ENCODE peak calls at places on chromosomes 7 and 10, in ten cellular contexts. X, E, K, I, O, P, Z, V, B and M are unnamed samples.

GRCh38 chr7:91942312-91942711 is 1.6 kb downstream of the AKAP9 start:
- DNase-seq in I (no peak), K (no peak), Z (no peak), B (no peak), V (no peak), X (no peak), E (no peak), O (no peak), P (no peak), M (no peak)

GRCh38 chr7:23018747-23019146 is 4.8 kb upstream of the HYCC1 start:
- DNase-seq in K (no peak), I (no peak), X (peak; percentile 84), P (no peak), V (no peak), O (no peak), B (no peak), Z (no peak), E (no peak), M (no peak)

GRCh38 chr10:6202098-6202683 is 541 bp upstream of the PFKFB3 start:
- DNase-seq in Z (no peak), K (no peak), O (no peak), V (no peak), B (no peak), X (no peak), P (no peak), E (no peak), I (no peak), M (peak; percentile 81)

GRCh38 chr7:44294325-44295069 is 30.9 kb downstream of the CAMK2B start:
- DNase-seq in O (no peak), E (peak; percentile 33), B (no peak), Z (no peak), P (no peak), X (no peak), I (no peak), K (no peak), V (no peak), M (peak; percentile 20)

GRCh38 chr10:12707461-12708185 is 293.9 kb downstream of the CCDC3 start:
- DNase-seq in B (no peak), E (peak; percentile 53), P (peak; percentile 25), Z (peak; percentile 73), I (no peak), O (peak; percentile 45), X (peak; percentile 99), K (no peak), V (peak; percentile 47), M (no peak)

GRCh38 chr10:119270893-119271361 is 63.6 kb downstream of the GRK5 start:
- DNase-seq in Z (peak; percentile 88), O (peak; percentile 50), V (peak; percentile 41), K (peak; percentile 28), E (no peak), P (peak; percentile 47), I (peak; percentile 41), B (no peak), X (no peak), M (peak; percentile 86)

GRCh38 chr7:48832303-48832845 is 92.0 kb upstream of the CDC14C start:
- DNase-seq in I (no peak), X (no peak), O (no peak), E (no peak), P (no peak), B (no peak), K (no peak), Z (no peak), V (no peak), M (no peak)

GRCh38 chr7:4531236-4531635 is 150.9 kb upstream of the FOXK1 start:
- DNase-seq in V (no peak), O (no peak), P (peak; percentile 21), I (no peak), E (no peak), Z (no peak), X (no peak), B (no peak), K (no peak), M (no peak)

GRCh38 chr7:27101906-27102577 is 441 bp downstream of the HOXA2 start:
- DNase-seq in E (no peak), V (no peak), K (no peak), P (no peak), O (no peak), X (no peak), I (no peak), Z (no peak), B (no peak), M (no peak)

GRCh38 chr10:12412671-12413368 is 63.5 kb downstream of the CAMK1D start:
- DNase-seq in I (no peak), E (no peak), V (no peak), O (no peak), X (no peak), K (no peak), P (no peak), B (no peak), Z (no peak), M (no peak)

GRCh38 chr10:29757551-29758297 is 123.0 kb upstream of the SVIL start:
- DNase-seq in Z (peak; percentile 72), X (peak; percentile 83), V (peak; percentile 75), P (peak; percentile 41), I (no peak), B (no peak), O (no peak), K (no peak), E (no peak), M (no peak)
- H3K27ac ChIP-seq in Z (peak overlapping the region; percentile 70), X (peak overlapping the region; percentile 66), V (peak overlapping the region; percentile 86), P (peak overlapping the region; percentile 20), I (no peak overlapping the region), B (no peak overlapping the region), O (no peak overlapping the region), K (no peak overlapping the region), E (peak overlapping the region; percentile 9), M (no peak overlapping the region)

DNA sequence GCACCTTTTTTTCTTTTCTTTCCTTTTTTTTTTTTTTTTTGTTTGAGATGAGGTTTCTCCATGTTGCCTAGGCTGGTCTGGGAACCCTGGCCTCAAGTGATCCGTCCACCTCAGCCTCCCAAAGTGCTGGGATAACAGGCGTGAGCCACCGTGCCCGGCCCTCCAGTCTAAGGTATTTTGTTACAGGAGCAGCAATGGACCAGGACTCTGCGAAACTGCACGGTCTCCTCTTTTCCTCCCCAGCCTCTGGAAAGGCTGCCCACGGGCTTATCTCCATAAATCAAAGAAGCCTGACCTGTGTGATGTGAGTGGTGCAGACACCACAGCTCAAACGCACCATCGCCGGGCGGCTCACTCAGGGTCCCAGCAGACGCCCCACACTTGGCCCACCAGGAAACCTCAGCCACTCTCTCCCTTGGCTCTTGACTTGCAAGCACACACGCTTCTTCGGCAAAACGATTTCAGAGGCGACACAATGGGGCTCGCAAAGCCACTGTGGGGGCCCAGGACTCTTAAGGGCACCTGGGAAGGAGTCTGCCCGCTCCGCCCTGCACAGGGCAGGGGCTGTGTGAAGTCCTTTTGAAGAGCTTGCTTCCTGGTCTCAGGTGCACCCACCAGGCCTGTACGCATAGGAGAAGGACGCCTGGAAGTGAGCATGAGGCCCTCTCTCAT is 20.6 kb downstream of the WDR86 start:
- DNase-seq in E (no peak), O (no peak), K (no peak), I (no peak), X (no peak), B (no peak), Z (no peak), P (no peak), V (no peak), M (peak; percentile 57)
- H3K27ac ChIP-seq in E (no peak overlapping the region), O (no peak overlapping the region), K (no peak overlapping the region), I (no peak overlapping the region), X (no peak overlapping the region), B (no peak overlapping the region), Z (no peak overlapping the region), P (no peak overlapping the region), V (no peak overlapping the region), M (no peak overlapping the region)

GRCh38 chr10:102799691-102800435 is 37.4 kb downstream of the CYP17A1 start:
- DNase-seq in O (no peak), B (no peak), E (no peak), K (no peak), I (no peak), P (no peak), V (no peak), X (peak; percentile 77), Z (no peak), M (no peak)

GRCh38 chr10:102801978-102802377 is 35.2 kb downstream of the CYP17A1 start:
- DNase-seq in X (no peak), Z (no peak), I (no peak), O (no peak), E (no peak), P (no peak), V (no peak), K (no peak), B (no peak), M (no peak)

GRCh38 chr10:102802920-102803534 is 34.2 kb downstream of the CYP17A1 start:
- DNase-seq in E (no peak), O (no peak), Z (peak; percentile 38), V (no peak), I (no peak), P (no peak), K (no peak), B (no peak), X (peak; percentile 99), M (no peak)

GRCh38 chr10:102801496-102801895 is 35.7 kb downstream of the CYP17A1 start:
- DNase-seq in K (no peak), I (no peak), V (no peak), P (no peak), X (peak; percentile 37), B (no peak), O (no peak), Z (no peak), E (no peak), M (no peak)

DNA sequence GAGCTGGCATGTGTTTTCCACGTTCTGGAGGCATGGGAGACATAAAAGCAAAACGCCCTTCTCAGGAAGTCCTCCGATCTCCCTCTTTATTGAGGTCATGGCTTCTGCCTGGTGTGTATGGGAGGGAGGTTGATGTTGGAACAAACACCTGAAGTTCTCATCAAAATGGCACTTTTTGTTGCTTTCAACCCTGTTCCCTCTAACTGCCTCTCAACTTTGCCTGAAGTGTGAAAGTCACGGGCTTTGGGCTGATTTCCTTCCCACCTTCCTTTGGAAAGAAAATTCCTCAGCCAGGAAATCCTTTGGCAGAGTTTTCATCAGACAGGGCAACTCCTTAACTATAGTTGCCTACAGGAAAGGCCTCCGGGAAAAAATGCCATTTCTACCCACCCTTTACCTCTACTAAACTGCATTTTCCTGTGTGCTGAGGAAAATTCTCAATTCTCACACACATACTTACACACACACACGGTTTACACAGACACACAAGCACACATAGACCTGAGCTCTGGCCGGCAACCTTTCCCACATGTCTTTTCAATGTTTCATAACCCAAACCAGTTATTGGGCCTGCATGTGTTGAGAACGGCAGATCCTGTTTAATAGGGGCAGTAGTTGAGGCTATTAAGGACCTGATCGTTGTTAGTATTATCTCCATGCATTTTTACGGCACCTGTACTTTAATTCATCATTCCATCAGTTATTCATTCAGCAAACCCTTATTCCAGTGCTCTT is 36.4 kb downstream of the CYP17A1 start:
- DNase-seq in E (no peak), V (no peak), P (no peak), X (peak; percentile 86), O (no peak), B (no peak), Z (no peak), I (no peak), K (no peak), M (no peak)
- H3K27ac ChIP-seq in E (peak overlapping the region; percentile 3), V (no peak overlapping the region), P (no peak overlapping the region), X (peak overlapping the region; percentile 85), O (no peak overlapping the region), B (no peak overlapping the region), Z (peak overlapping the region; percentile 77), I (no peak overlapping the region), K (peak overlapping the region; percentile 79), M (peak overlapping the region; percentile 68)

GRCh38 chr10:43225787-43226153 is 41.1 kb downstream of the RASGEF1A start:
- DNase-seq in V (peak; percentile 29), P (no peak), E (no peak), B (no peak), O (no peak), I (no peak), K (no peak), Z (no peak), X (no peak), M (peak; percentile 47)
- H3K27ac ChIP-seq in V (no peak overlapping the region), P (no peak overlapping the region), E (no peak overlapping the region), B (no peak overlapping the region), O (no peak overlapping the region), I (no peak overlapping the region), K (no peak overlapping the region), Z (no peak overlapping the region), X (no peak overlapping the region), M (no peak overlapping the region)

GRCh38 chr7:86091369-86091768 is 552.3 kb upstream of the GRM3 start:
- DNase-seq in O (no peak), X (no peak), E (no peak), B (no peak), I (no peak), Z (no peak), V (no peak), K (no peak), P (no peak), M (no peak)
- H3K27ac ChIP-seq in O (no peak overlapping the region), X (no peak overlapping the region), E (no peak overlapping the region), B (no peak overlapping the region), I (no peak overlapping the region), Z (no peak overlapping the region), V (no peak overlapping the region), K (no peak overlapping the region), P (no peak overlapping the region), M (no peak overlapping the region)